ENCODE peak calls at places on chromosomes 13 and 19, in five cellular contexts. D is aorta, Q is IMR-90, U is pancreas, M is OCI-LY7. I is an unnamed sample.
A peak's percentile ranks its signal among the peaks of the same experiment; 100 is the strongest.

GRCh38 chr13:38902551-38902950 is 88.1 kb downstream of the STOML3 start:
- DNase-seq in D (no peak), M (no peak), Q (no peak), U (no peak), I (no peak)

GRCh38 chr13:28564030-28564429 is 69.1 kb upstream of the FLT1 start:
- DNase-seq in Q (no peak), M (no peak), U (no peak), D (no peak), I (no peak)

GRCh38 chr19:41552558-41552957 is 23.4 kb upstream of the CEACAM21 start:
- DNase-seq in Q (no peak), D (no peak), M (peak; percentile 92), U (no peak), I (no peak)

GRCh38 chr19:11551603-11552235 is 7.3 kb downstream of the ELOF1 start:
- DNase-seq in Q (no peak), M (peak; percentile 53), U (no peak), D (peak; percentile 86), I (no peak)

GRCh38 chr19:47036233-47036651 is 12.2 kb downstream of the TMEM160 start:
- DNase-seq in U (peak; percentile 66), D (no peak), M (no peak), Q (no peak), I (peak; percentile 43)

GRCh38 chr13:48096670-48097069 is 1.8 kb upstream of the MED4 start:
- DNase-seq in Q (no peak), D (no peak), M (no peak), U (no peak), I (no peak)

GRCh38 chr19:44356383-44357111 is at the start of gene ZNF112:
- DNase-seq in Q (peak; percentile 91), U (peak; percentile 94), D (peak; percentile 91), M (no peak), I (peak; percentile 94)

GRCh38 chr19:37905936-37906867 is at the start of gene WDR87:
- DNase-seq in D (peak; percentile 76), U (peak; percentile 76), M (peak; percentile 84), Q (no peak), I (peak; percentile 50)

GRCh38 chr19:13277104-13277809 is 127.0 kb downstream of the IER2 start:
- DNase-seq in U (no peak), Q (peak; percentile 74), D (peak; percentile 71), M (peak; percentile 84), I (no peak)

GRCh38 chr19:31616031-31616430 is 266.8 kb upstream of the TSHZ3 start:
- DNase-seq in M (no peak), Q (no peak), U (no peak), D (no peak), I (no peak)

GRCh38 chr19:690203-690602 is 5.0 kb downstream of the PRSS57 start:
- DNase-seq in D (no peak), Q (no peak), U (no peak), M (no peak), I (no peak)

GRCh38 chr13:94464771-94465170 is 14.7 kb downstream of the DCT start:
- DNase-seq in Q (no peak), M (no peak), D (no peak), U (no peak), I (no peak)

GRCh38 chr13:107518780-107519179 is 696.6 kb downstream of the LIG4 start:
- DNase-seq in M (no peak), U (no peak), Q (peak; percentile 45), D (no peak), I (no peak)

GRCh38 chr19:13149628-13150186 is 468 bp downstream of the STX10 start:
- DNase-seq in M (peak; percentile 35), U (peak; percentile 89), D (peak; percentile 88), Q (no peak), I (peak; percentile 75)

GRCh38 chr19:55112781-55113569 is 4.5 kb downstream of the PPP1R12C start:
- DNase-seq in D (no peak), Q (no peak), U (no peak), M (peak; percentile 87), I (peak; percentile 42)

GRCh38 chr19:40588110-40588854 is 11.6 kb downstream of the SHKBP1 start:
- DNase-seq in Q (no peak), M (no peak), U (peak; percentile 47), D (no peak), I (peak; percentile 54)

GRCh38 chr13:48858523-48858922 is 117.2 kb upstream of the FNDC3A start:
- DNase-seq in D (no peak), U (no peak), M (no peak), Q (no peak), I (no peak)

GRCh38 chr13:43787998-43788397 is 1.2 kb upstream of the ENOX1 start:
- DNase-seq in U (no peak), M (peak; percentile 11), D (no peak), Q (peak; percentile 52), I (no peak)

GRCh38 chr19:35856546-35857149 is at the start of gene KIRREL2:
- DNase-seq in Q (no peak), D (no peak), M (peak; percentile 48), U (peak; percentile 89), I (no peak)

GRCh38 chr13:99417151-99417820 is 84.0 kb upstream of the TM9SF2 start:
- DNase-seq in Q (no peak), D (no peak), M (no peak), U (no peak), I (peak; percentile 10)

GRCh38 chr13:30906411-30906990 is 430 bp downstream of the MEDAG start:
- DNase-seq in Q (no peak), U (no peak), M (no peak), D (peak; percentile 86), I (peak; percentile 88)

GRCh38 chr19:15828121-15828620 is 12.7 kb upstream of the OR10H1 start:
- DNase-seq in U (no peak), Q (no peak), D (no peak), M (no peak), I (no peak)

DNA sequence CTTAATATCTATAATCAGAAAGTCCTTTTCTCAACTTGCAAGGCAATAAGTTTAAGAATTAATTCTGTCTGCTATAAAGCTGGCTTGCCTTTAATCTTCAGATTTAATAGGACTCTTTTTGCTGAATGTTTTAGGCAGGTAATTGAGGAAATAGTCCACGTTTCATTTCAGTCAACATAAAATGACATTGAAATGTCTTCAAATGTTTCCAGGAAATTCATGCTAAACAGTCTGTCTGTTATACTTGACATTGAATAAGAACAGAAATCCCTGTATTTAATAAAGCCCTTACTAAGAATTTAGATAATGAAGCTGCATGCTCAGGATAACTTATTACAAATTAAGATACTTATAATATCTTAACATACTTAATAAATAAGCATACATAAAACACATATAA is 84.2 kb downstream of the PCDH9 start:
- DNase-seq in U (no peak), Q (no peak), M (no peak), D (no peak), I (no peak)
- H3K4me1 ChIP-seq in U (no peaks in the 10 kb centered on the region), Q (peaks cover 6% of the 10 kb centered on the region), M (peaks cover 22% of the 10 kb centered on the region), D (peaks cover 3% of the 10 kb centered on the region), I (peaks cover 16% of the 10 kb centered on the region)

DNA sequence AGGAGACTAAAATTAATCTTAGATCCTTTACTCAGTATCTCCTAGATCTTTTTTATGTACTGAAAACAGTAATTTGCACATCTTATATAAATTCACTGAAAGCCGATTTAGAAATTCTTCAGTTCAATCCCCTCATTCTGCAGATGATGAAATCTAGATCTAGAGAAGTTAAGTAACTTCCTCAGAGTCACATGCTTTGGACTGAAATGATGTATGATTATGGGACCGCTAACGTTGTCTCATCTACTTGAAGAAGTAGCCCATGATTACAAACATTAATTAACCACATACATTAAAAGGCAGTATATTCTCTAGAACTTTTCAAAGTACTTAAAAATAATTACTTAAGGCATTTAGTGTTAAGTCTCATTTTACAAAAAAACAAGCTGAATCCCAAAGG is 37.8 kb downstream of the ELF1 start:
- DNase-seq in Q (no peak), D (no peak), M (peak; percentile 58), U (no peak), I (no peak)
- H3K4me1 ChIP-seq in Q (peaks cover 5% of the 10 kb centered on the region), D (peaks cover 4% of the 10 kb centered on the region), M (peaks cover 51% of the 10 kb centered on the region), U (peaks cover 56% of the 10 kb centered on the region), I (peaks cover 49% of the 10 kb centered on the region)

DNA sequence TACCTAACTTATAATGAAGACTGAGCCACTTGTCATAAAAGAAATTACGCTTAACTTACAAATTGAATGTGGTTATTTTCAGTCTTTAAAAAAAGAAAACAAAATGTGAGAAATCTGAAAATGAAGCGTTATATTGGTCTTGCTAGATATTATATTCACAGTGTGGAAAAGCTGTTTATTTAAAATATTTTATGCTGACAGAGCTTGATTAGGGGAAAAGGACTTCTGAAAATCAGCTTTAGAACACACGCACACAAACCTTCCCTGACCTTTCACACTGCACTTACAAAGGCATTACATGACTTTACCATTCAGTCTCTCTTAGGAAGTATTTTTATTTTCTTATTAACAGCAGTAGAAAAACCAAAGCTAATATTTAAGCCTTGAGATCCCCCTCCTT is 461.5 kb downstream of the DIAPH3 start:
- DNase-seq in M (no peak), D (no peak), U (no peak), Q (no peak), I (no peak)
- H3K4me1 ChIP-seq in M (no peaks in the 10 kb centered on the region), D (no peaks in the 10 kb centered on the region), U (no peaks in the 10 kb centered on the region), Q (no peaks in the 10 kb centered on the region), I (no peaks in the 10 kb centered on the region)

DNA sequence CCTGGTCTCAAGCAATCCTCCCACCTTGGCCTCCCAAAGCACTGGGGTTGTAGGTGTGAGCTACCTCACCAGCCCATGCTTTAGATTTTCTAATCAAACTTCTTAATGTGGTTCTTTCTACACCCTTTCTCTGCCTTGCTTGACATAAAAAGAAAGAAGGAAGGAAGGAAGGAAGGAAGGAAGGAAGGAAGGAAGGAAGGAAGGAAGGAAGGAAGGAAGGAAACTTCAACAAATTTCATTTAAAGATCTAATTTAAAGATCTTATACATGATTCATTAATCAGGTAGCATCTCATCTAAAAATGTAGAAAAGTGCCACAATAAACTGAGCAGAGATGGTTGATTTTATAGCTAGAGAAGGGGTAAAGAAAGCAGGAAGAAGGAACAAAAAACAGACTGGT is 215.0 kb downstream of the DIAPH3 start:
- DNase-seq in Q (no peak), U (no peak), D (no peak), M (no peak), I (no peak)
- H3K4me1 ChIP-seq in Q (no peaks in the 10 kb centered on the region), U (no peaks in the 10 kb centered on the region), D (no peaks in the 10 kb centered on the region), M (no peaks in the 10 kb centered on the region), I (no peaks in the 10 kb centered on the region)

DNA sequence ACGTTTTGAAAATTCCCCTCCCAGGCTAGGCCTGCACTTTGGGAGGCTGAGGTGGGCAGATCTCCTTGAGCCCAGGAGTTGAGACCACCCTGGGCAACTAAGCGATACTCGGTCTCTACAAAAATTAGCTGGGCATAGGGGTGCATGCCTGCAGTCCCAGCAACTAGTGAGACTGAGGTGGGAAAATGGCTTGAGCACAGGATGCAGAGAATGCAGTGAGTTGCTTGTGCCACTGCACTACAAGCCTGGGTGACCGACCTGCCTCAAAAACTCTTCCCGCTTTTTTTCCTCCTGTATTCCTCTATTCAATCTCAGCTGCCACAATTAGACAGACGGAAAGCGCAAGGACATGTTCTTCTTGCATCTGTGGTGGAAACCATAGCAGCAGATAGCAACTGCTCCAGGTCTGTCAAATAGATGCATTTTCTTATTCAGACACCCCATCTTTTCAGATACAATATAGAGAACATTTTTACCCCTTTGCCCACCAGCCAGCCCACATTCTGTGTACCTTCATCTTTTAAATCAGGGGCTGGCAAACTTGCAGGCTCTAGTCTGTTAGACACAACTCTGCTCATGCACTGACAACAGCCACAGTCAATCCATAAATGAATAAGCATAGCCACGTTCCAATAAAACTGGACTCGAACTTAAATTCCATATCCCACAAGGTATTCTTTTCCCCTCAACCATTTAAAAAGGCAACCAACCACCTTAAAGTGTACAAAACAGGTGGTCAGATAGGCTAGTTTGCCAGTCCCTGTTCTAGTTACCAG is 4.8 kb downstream of the TPT1 start:
- DNase-seq in M (no peak), D (no peak), Q (no peak), U (no peak), I (no peak)
- H3K4me1 ChIP-seq in M (peaks cover 65% of the 10 kb centered on the region), D (peaks cover 22% of the 10 kb centered on the region), Q (peaks cover 4% of the 10 kb centered on the region), U (peaks cover 62% of the 10 kb centered on the region), I (peaks cover 85% of the 10 kb centered on the region)

I was measured in upper lobe of left lung.